ENCODE peak calls at places on chromosome 17, in eight cellular contexts. C, N, K, I, R, Q, J and T are unnamed samples.

GRCh38 chr17:38748329-38749221 is at the start of gene PCGF2:
- DNase-seq in R (no peak), N (peak), J (peak), K (peak), Q (peak), I (peak), C (peak), T (peak)

GRCh38 chr17:20200016-20200788 is 191.0 kb downstream of the SPECC1 start:
- DNase-seq in K (no peak), J (no peak), Q (no peak), I (no peak), R (no peak), C (no peak), N (no peak), T (no peak)

GRCh38 chr17:64103751-64104364 is 26.1 kb downstream of the ERN1 start:
- DNase-seq in Q (no peak), J (peak), C (no peak), N (peak), R (no peak), I (no peak), K (no peak), T (peak)

GRCh38 chr17:70071127-70071526 is 3.9 kb upstream of the KCNJ16 start:
- DNase-seq in C (no peak), I (no peak), R (no peak), K (no peak), J (no peak), N (no peak), Q (no peak), T (no peak)

GRCh38 chr17:31442276-31442675 is 50.8 kb downstream of the RAB11FIP4 start:
- DNase-seq in R (no peak), J (no peak), Q (no peak), N (no peak), I (no peak), K (no peak), C (no peak), T (no peak)

GRCh38 chr17:37422971-37423625 is 16.4 kb downstream of the TADA2A start:
- DNase-seq in R (no peak), Q (no peak), K (no peak), I (no peak), N (no peak), C (no peak), J (peak), T (no peak)

GRCh38 chr17:7323731-7324437 is 5.3 kb downstream of the NEURL4 start:
- DNase-seq in N (peak), R (no peak), Q (no peak), J (no peak), C (peak), K (peak), I (no peak), T (peak)

GRCh38 chr17:36209575-36209974 is 1.3 kb upstream of the CCL4L2 start:
- DNase-seq in I (no peak), N (no peak), J (no peak), K (no peak), C (no peak), Q (no peak), R (no peak), T (no peak)

GRCh38 chr17:62616993-62617893 is 10.2 kb upstream of the MRC2 start:
- DNase-seq in R (no peak), Q (no peak), I (no peak), N (no peak), K (no peak), J (peak), C (no peak), T (no peak)

GRCh38 chr17:71793550-71793949 is 327.3 kb upstream of the SOX9 start:
- DNase-seq in C (no peak), R (no peak), Q (no peak), J (no peak), I (no peak), K (no peak), N (no peak), T (no peak)

GRCh38 chr17:29291163-29291752 is 2.7 kb downstream of the NUFIP2 start:
- DNase-seq in J (peak), I (peak), Q (peak), C (peak), N (peak), R (peak), K (no peak), T (peak)

GRCh38 chr17:66450008-66450856 is 147.8 kb downstream of the PRKCA start:
- DNase-seq in K (no peak), I (no peak), Q (no peak), N (no peak), J (no peak), C (peak), R (no peak), T (no peak)

GRCh38 chr17:66449418-66449977 is 147.1 kb downstream of the PRKCA start:
- DNase-seq in K (no peak), I (no peak), Q (no peak), R (no peak), J (no peak), C (no peak), N (no peak), T (no peak)

GRCh38 chr17:66450857-66451158 is 148.4 kb downstream of the PRKCA start:
- DNase-seq in C (no peak), R (no peak), I (no peak), K (no peak), N (no peak), Q (no peak), J (no peak), T (no peak)

GRCh38 chr17:66448008-66448644 is 145.7 kb downstream of the PRKCA start:
- DNase-seq in N (no peak), I (no peak), Q (no peak), K (no peak), J (no peak), R (no peak), C (no peak), T (no peak)

GRCh38 chr17:66451188-66452149 is 149.1 kb downstream of the PRKCA start:
- DNase-seq in Q (no peak), K (no peak), R (no peak), C (no peak), J (peak), I (no peak), N (no peak), T (no peak)
- TF ChIP-seq CTCF in Q (no peak), K (no peak), R (peak), C (no peak), J (no peak), I (no peak), N (peak), T (peak)

GRCh38 chr17:979211-979538 is 401 bp downstream of the NXN start:
- DNase-seq in R (no peak), J (no peak), Q (no peak), N (no peak), K (no peak), C (no peak), I (no peak), T (no peak)

GRCh38 chr17:980406-981291 is 1.1 kb upstream of the NXN start:
- DNase-seq in N (peak), J (peak), R (no peak), K (peak), C (peak), Q (peak), I (no peak), T (peak)

GRCh38 chr17:978110-979093 is 1.2 kb downstream of the NXN start:
- DNase-seq in J (no peak), K (no peak), N (peak), Q (peak), R (no peak), I (no peak), C (no peak), T (no peak)

GRCh38 chr17:979539-980405 is at the start of gene NXN:
- DNase-seq in N (peak), R (no peak), I (no peak), J (peak), Q (peak), K (peak), C (peak), T (peak)

GRCh38 chr17:981292-981658 is 1.7 kb upstream of the NXN start:
- DNase-seq in Q (no peak), J (no peak), K (no peak), N (no peak), C (no peak), I (no peak), R (no peak), T (no peak)
- TF ChIP-seq CTCF in Q (no peak), J (no peak), K (no peak), N (no peak), C (peak), I (no peak), R (no peak), T (no peak)

DNA sequence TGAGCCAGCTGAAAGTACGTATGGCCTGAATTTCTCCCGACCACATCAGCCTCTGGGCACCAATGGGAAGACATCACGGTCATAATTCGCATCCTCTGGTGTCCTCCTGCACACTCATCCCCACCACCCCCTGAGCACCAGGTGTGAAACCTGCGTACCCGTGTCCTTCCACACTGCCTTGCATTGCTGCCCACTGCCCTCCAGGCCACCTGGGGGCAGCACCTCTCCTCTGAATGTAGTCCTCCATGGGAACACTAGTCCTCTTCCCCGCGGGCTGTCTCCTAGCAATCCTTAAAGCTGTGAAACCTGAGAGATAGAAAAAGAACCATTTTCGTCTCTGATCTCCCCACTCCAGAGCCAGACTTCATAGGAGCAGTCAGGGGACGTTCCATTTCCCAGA is 125.5 kb downstream of the ZNF18 start:
- DNase-seq in I (no peak), C (no peak), Q (no peak), K (no peak), R (no peak), J (no peak), N (no peak), T (no peak)
- TF ChIP-seq CTCF in I (no peak), C (no peak), Q (no peak), K (no peak), R (no peak), J (no peak), N (no peak), T (no peak)

GRCh38 chr17:83050651-83051422 is 28.6 kb upstream of the METRNL start:
- DNase-seq in C (no peak), R (no peak), I (no peak), K (peak), Q (no peak), J (peak), N (no peak), T (no peak)

GRCh38 chr17:83053779-83054451 is 25.5 kb upstream of the METRNL start:
- DNase-seq in K (no peak), I (no peak), N (no peak), R (no peak), C (peak), Q (no peak), J (no peak), T (peak)

GRCh38 chr17:83052241-83052564 is 27.2 kb upstream of the METRNL start:
- DNase-seq in I (no peak), Q (no peak), R (no peak), J (no peak), K (no peak), N (no peak), C (no peak), T (no peak)

GRCh38 chr17:83053021-83053778 is 26.2 kb upstream of the METRNL start:
- DNase-seq in Q (no peak), I (peak), C (no peak), N (peak), J (no peak), R (no peak), K (no peak), T (no peak)

DNA sequence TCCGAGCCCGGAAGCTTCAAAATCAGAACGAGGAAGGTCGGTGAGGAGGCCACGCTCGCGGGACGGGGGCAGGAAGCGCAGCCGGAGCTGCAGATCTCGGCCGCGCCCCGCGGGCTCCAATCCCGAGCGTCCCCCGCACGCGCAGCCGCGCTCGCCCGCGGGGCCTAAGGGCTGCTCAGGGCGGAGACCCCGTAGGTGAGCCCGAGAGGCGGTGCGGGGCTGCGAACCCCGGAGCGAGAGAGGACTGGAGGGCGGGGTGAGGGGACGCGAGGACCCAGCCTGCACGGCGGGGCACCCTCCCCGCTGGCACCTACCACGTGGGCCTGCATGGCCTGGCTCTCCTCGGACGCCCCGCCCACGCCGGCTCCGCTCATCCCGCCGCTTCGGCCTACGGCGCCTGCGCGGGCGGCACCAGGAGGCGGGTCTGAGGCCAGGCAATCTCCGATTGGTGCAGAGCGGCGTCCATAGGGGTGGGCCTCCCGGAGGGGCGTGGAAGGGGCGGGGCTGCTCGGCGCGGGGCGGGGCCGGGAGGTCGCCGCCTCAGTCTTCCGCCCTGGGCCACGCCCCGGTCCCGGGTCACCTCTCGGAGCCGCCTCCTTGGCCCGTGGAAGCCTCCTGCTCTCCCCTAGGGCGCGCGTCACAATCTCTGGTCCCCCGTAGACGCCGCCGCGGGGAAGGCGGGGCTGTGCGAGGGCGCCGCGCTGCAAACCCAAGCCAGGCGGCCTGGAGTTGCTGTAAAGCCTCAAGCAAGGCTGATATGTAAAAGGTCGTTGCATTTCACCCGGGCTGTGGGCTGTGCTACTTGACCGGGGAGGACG is 27.8 kb upstream of the METRNL start:
- DNase-seq in N (peak), I (peak), Q (peak), C (peak), K (peak), J (peak), R (peak), T (peak)
- TF ChIP-seq CTCF in N (no peak), I (no peak), Q (peak), C (no peak), K (no peak), J (no peak), R (no peak), T (no peak)

GRCh38 chr17:82127704-82128103 is 29.7 kb upstream of the FASN start:
- DNase-seq in Q (no peak), N (no peak), R (no peak), I (no peak), J (no peak), K (no peak), C (peak), T (no peak)

GRCh38 chr17:82126479-82127314 is 28.7 kb upstream of the FASN start:
- DNase-seq in J (no peak), I (no peak), Q (no peak), K (no peak), C (peak), N (no peak), R (no peak), T (no peak)

GRCh38 chr17:82128287-82128686 is 30.3 kb upstream of the FASN start:
- DNase-seq in N (no peak), K (no peak), I (no peak), Q (no peak), J (no peak), C (no peak), R (no peak), T (no peak)

GRCh38 chr17:82127315-82127595 is 29.2 kb upstream of the FASN start:
- DNase-seq in R (no peak), K (no peak), I (no peak), C (no peak), Q (no peak), J (no peak), N (no peak), T (no peak)

DNA sequence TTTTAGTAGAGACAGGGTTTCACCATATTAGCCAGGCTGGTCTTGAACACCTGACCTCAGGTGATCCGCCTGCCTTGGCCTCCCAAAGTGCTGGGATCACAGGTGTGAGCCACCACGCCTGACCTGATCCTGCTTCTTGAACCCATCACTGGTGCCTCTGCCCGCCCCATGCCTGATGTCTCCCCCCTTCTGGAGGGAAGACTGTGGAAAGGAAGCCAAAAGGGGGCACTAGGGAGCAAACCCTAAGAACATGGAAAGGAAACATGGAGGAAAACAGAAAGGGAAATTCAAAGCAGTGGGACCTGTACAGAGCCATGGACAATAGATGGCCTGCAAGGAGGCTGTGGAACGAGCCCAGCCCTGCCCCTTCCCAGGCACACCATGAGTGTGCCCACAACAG is 31.1 kb upstream of the FASN start:
- DNase-seq in R (no peak), N (no peak), C (no peak), J (no peak), Q (no peak), I (no peak), K (no peak), T (no peak)
- TF ChIP-seq CTCF in R (peak), N (peak), C (peak), J (peak), Q (no peak), I (no peak), K (no peak), T (no peak)

DNA sequence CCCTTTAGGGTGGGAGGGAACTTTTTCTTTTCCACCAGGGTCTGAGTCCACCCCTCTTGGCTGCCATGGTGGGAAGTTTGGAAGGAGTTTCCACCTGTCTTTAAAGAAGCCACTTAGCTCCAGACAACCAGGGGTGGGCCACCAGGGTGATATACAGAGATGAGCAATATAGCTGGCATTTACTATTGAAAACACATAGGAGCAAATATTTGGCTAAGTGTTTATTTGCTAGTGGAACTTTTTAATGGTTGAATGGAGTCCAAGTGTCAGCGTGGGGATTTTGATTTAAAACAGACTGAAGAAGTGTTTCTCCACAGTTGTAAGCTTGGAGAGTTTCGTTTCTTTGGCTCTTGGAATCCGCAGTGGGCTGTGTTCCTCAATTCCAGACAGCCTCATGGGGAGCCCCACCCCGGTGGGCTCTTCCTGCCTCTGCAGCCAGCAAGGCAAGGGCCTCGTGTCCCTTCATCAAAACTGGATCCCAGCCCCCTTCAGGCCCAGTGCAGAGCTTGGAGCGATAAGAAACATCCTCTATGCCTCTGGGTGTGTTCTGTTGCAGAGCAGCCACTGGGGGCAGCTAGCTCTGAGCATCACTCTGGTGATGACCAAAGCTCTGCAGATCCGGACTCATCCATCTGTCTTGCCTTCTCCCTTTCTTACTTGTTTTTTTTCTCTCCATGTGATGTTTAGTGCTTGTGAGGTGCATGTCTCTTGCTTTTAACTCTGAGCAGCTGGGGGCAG is 36.1 kb downstream of the NOG start:
- DNase-seq in C (peak), Q (no peak), I (peak), K (no peak), J (peak), N (peak), R (no peak), T (peak)
- TF ChIP-seq CTCF in C (no peak), Q (no peak), I (peak), K (no peak), J (peak), N (peak), R (peak), T (peak)

GRCh38 chr17:80208050-80208449 is 12.1 kb downstream of the SGSH start:
- DNase-seq in R (no peak), K (no peak), Q (no peak), J (no peak), C (no peak), N (no peak), I (no peak), T (no peak)

GRCh38 chr17:80202197-80202596 is 17.9 kb downstream of the SGSH start:
- DNase-seq in I (no peak), J (no peak), C (no peak), R (no peak), N (no peak), Q (no peak), K (no peak), T (no peak)

GRCh38 chr17:80201446-80201845 is 18.7 kb downstream of the SGSH start:
- DNase-seq in I (no peak), K (no peak), C (no peak), Q (no peak), N (no peak), R (no peak), J (no peak), T (no peak)

GRCh38 chr17:80204626-80205468 is 15.3 kb downstream of the SGSH start:
- DNase-seq in R (no peak), Q (no peak), K (no peak), I (no peak), N (no peak), J (no peak), C (no peak), T (no peak)

DNA sequence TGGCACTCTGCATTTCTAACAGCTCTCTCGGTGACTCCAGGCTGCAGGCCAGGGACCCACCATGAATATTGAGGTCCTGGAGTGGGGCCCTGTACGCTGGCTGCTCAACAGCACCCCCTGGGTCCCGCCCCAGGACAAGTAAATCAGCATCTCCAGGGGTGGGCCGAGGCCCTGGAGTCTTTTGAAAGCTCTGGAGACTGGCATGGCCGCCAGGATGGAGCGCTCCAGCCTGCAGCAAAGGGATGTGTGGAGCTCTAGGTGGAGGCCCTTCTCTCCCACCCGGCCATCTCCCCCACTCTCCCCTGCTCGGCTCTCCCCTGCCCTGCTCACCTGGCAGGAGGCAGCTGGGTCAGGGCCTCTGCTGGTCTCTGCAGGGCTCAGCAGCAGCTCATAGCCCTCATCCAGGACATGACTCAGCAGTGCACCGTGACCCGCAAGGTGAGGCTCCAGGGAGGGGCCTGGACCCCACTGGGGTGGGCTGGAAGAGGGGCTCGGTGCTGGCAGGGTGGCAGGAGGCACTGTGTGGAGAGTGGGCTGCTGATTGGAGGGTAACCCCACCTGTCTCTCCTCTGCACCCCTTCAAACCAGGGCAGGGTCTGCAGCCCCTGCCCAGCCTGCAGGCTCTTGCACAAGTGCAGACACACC is 16.6 kb downstream of the SGSH start:
- DNase-seq in N (no peak), I (no peak), C (no peak), J (no peak), R (no peak), Q (no peak), K (no peak), T (no peak)
- TF ChIP-seq CTCF in N (no peak), I (no peak), C (no peak), J (no peak), R (no peak), Q (no peak), K (no peak), T (no peak)

GRCh38 chr17:44561237-44561623 is 3.9 kb downstream of the FZD2 start:
- DNase-seq in I (no peak), C (no peak), J (no peak), N (no peak), K (no peak), Q (no peak), R (no peak), T (no peak)

GRCh38 chr17:44568311-44568710 is 11.0 kb downstream of the FZD2 start:
- DNase-seq in Q (no peak), R (no peak), C (no peak), I (no peak), N (no peak), J (no peak), K (no peak), T (no peak)

GRCh38 chr17:44569459-44569858 is 12.2 kb downstream of the FZD2 start:
- DNase-seq in K (no peak), J (no peak), Q (no peak), N (no peak), R (no peak), C (no peak), I (no peak), T (no peak)

GRCh38 chr17:44564429-44564828 is 7.1 kb downstream of the FZD2 start:
- DNase-seq in N (no peak), I (no peak), J (no peak), R (no peak), Q (no peak), K (no peak), C (no peak), T (no peak)

GRCh38 chr17:44565866-44566443 is 8.7 kb downstream of the FZD2 start:
- DNase-seq in R (no peak), J (no peak), Q (no peak), K (no peak), N (no peak), C (no peak), I (no peak), T (no peak)
- TF ChIP-seq CTCF in R (peak), J (peak), Q (no peak), K (no peak), N (peak), C (peak), I (peak), T (peak)